ENCODE peak calls at places on chromosome 3, in nine cellular contexts. E is HCT116, U is K562, D is suprapubic skin, V is upper lobe of left lung, O is GM23338, Z is GM12878, G is stomach, X is HepG2. K is an unnamed sample.

GRCh38 chr3:1088503-1088902 is 4.3 kb upstream of the CNTN6 start:
- DNase-seq in E (no peak), U (no peak), D (no peak), V (no peak), O (no peak), Z (no peak), G (no peak), X (no peak), K (no peak)

GRCh38 chr3:126537730-126538281 is 13.9 kb downstream of the CHST13 start:
- DNase-seq in E (no peak), U (no peak), D (peak), V (peak), O (no peak), Z (no peak), G (no peak), X (no peak), K (peak)

GRCh38 chr3:112689385-112689784 is 48.4 kb upstream of the CCDC80 start:
- DNase-seq in E (no peak), U (no peak), D (no peak), V (no peak), O (no peak), Z (no peak), G (no peak), X (no peak), K (no peak)

GRCh38 chr3:114506622-114507300 is 212.9 kb downstream of the TIGIT start:
- DNase-seq in E (no peak), U (no peak), D (no peak), V (no peak), O (no peak), Z (no peak), G (no peak), X (no peak), K (no peak)

GRCh38 chr3:45055032-45055410 is 28.9 kb downstream of the CLEC3B start:
- DNase-seq in E (no peak), U (no peak), D (no peak), V (no peak), O (no peak), Z (no peak), G (no peak), X (no peak), K (no peak)

GRCh38 chr3:57818772-57819171 is 62.7 kb downstream of the SLMAP start:
- DNase-seq in E (no peak), U (no peak), D (no peak), V (no peak), O (no peak), Z (no peak), G (no peak), X (no peak), K (no peak)

GRCh38 chr3:175343946-175344345 is 484.8 kb downstream of the NAALADL2 start:
- DNase-seq in E (no peak), U (no peak), D (no peak), V (no peak), O (no peak), Z (no peak), G (no peak), X (no peak), K (no peak)

GRCh38 chr3:194304186-194304917 is 46.8 kb downstream of the CPN2 start:
- DNase-seq in E (no peak), U (no peak), D (no peak), V (peak), O (no peak), Z (no peak), G (no peak), X (no peak), K (peak)

GRCh38 chr3:8136553-8136952 is 365.1 kb upstream of the LMCD1 start:
- DNase-seq in E (no peak), U (no peak), D (no peak), V (no peak), O (no peak), Z (no peak), G (no peak), X (no peak), K (no peak)

GRCh38 chr3:100641471-100642032 is 32.2 kb downstream of the ADGRG7 start:
- DNase-seq in E (no peak), U (no peak), D (no peak), V (no peak), O (no peak), Z (peak), G (no peak), X (no peak), K (no peak)

GRCh38 chr3:170259853-170260386 is 37.7 kb downstream of the PRKCI start:
- DNase-seq in E (no peak), U (no peak), D (no peak), V (no peak), O (no peak), Z (no peak), G (no peak), X (no peak), K (no peak)

GRCh38 chr3:170256597-170256996 is 34.4 kb downstream of the PRKCI start:
- DNase-seq in E (no peak), U (no peak), D (no peak), V (no peak), O (no peak), Z (no peak), G (no peak), X (no peak), K (no peak)

GRCh38 chr3:170257145-170257544 is 34.9 kb downstream of the PRKCI start:
- DNase-seq in E (no peak), U (no peak), D (no peak), V (no peak), O (no peak), Z (no peak), G (no peak), X (no peak), K (no peak)

GRCh38 chr3:170258105-170258487 is 35.9 kb downstream of the PRKCI start:
- DNase-seq in E (peak), U (no peak), D (no peak), V (no peak), O (peak), Z (no peak), G (no peak), X (no peak), K (no peak)
- TF ChIP-seq POLR2AphosphoS5 in E (no peak), U (no peak), D (no peak), V (no peak), O (no peak), Z (no peak), G (no peak), X (no peak), K (no peak)

DNA sequence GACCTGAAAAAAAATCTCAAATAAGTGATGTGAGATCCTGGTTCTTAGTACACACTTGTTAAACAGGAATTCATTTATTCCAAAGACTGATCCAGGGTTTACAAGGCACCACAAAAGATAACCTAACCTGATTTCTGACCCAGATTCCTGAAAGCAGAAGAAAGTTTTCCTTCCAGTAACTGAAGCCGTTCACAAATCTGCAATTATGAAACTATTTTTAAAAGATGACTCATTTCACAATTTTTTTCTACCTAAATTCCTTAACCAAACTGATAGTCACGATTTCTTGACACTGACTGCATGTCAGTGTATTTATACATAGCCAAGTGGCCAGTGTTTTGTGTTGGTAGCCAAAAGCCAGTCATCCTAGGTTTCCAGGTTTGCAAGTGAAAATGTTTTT is 17.1 kb downstream of the SLC9A9 start:
- DNase-seq in E (no peak), U (no peak), D (no peak), V (no peak), O (no peak), Z (no peak), G (no peak), X (no peak), K (no peak)
- H3K27ac ChIP-seq in E (no peak), U (no peak), D (peak), V (no peak), O (no peak), Z (peak), G (peak), X (no peak), K (peak)

GRCh38 chr3:174253940-174254339 is 605.2 kb upstream of the NAALADL2 start:
- DNase-seq in E (no peak), U (no peak), D (no peak), V (no peak), O (no peak), Z (no peak), G (no peak), X (no peak), K (no peak)
- TF ChIP-seq POLR2AphosphoS5 in E (no peak), U (no peak), D (no peak), V (no peak), O (no peak), Z (no peak), G (no peak), X (no peak), K (no peak)

GRCh38 chr3:148796799-148797198 is 30.8 kb upstream of the CPB1 start:
- DNase-seq in E (peak), U (no peak), D (no peak), V (no peak), O (no peak), Z (no peak), G (no peak), X (no peak), K (no peak)

GRCh38 chr3:148800414-148800813 is 27.2 kb upstream of the CPB1 start:
- DNase-seq in E (no peak), U (no peak), D (no peak), V (no peak), O (no peak), Z (no peak), G (no peak), X (no peak), K (no peak)

GRCh38 chr3:148794357-148794756 is 33.3 kb upstream of the CPB1 start:
- DNase-seq in E (no peak), U (no peak), D (no peak), V (no peak), O (no peak), Z (no peak), G (no peak), X (peak), K (no peak)

GRCh38 chr3:148792540-148792939 is 35.1 kb upstream of the CPB1 start:
- DNase-seq in E (no peak), U (no peak), D (no peak), V (no peak), O (no peak), Z (no peak), G (no peak), X (no peak), K (no peak)

GRCh38 chr3:148797822-148798221 is 29.8 kb upstream of the CPB1 start:
- DNase-seq in E (no peak), U (no peak), D (no peak), V (no peak), O (peak), Z (no peak), G (no peak), X (no peak), K (no peak)
- H3K27ac ChIP-seq in E (no peak), U (no peak), D (no peak), V (no peak), O (no peak), Z (no peak), G (no peak), X (no peak), K (no peak)

GRCh38 chr3:192845196-192845855 is 72.3 kb downstream of the MB21D2 start:
- DNase-seq in E (no peak), U (no peak), D (no peak), V (peak), O (no peak), Z (no peak), G (no peak), X (no peak), K (no peak)

GRCh38 chr3:192851821-192852352 is 65.8 kb downstream of the MB21D2 start:
- DNase-seq in E (peak), U (no peak), D (peak), V (no peak), O (no peak), Z (no peak), G (peak), X (peak), K (no peak)

GRCh38 chr3:192847918-192848317 is 69.7 kb downstream of the MB21D2 start:
- DNase-seq in E (no peak), U (no peak), D (no peak), V (no peak), O (no peak), Z (no peak), G (no peak), X (no peak), K (no peak)

GRCh38 chr3:192850501-192850981 is 67.1 kb downstream of the MB21D2 start:
- DNase-seq in E (no peak), U (no peak), D (no peak), V (peak), O (no peak), Z (peak), G (peak), X (peak), K (no peak)

DNA sequence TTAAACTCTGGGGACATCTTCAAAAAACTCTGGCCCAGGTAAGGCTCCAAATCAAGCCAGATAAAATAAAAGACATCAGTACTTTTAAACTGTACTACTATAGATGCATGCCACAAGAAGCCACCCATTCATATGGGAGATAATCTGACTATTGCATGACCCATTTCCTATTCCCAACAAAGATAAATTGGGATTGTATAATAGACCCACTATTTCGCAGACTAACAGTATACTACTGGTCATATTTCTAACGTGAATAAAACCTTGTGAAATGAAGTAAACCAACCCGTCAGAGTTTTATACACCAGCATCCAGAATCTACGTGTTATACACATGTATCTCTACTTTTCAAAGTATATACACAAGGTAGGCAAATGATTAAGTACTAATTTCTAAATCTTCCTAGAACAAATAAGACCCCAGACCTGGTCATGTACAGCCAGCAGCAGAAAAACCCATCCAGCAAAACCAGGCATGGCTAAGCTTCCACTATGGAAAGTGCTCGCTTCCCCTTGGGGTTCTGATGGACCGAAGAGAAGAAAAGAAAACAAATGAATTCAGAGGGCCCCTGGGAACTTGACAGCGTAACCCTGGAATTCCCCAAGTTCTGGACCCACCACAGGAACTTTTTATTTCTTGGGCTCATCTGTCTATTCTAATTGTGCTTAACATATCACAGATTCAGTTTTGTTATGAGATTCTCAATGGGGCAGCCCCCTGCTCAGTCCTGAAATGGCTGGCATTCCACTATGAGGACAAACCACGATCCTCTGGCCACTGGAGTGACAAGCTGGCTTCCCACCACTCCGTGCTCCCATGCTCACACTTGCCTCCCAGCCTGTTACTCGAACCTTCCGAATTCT is 69.1 kb downstream of the MB21D2 start:
- DNase-seq in E (no peak), U (no peak), D (no peak), V (no peak), O (no peak), Z (peak), G (no peak), X (no peak), K (no peak)
- TF ChIP-seq POLR2AphosphoS5 in E (no peak), U (no peak), D (no peak), V (no peak), O (no peak), Z (peak), G (no peak), X (no peak), K (no peak)

GRCh38 chr3:171772427-171773056 is 37.7 kb downstream of the PLD1 start:
- DNase-seq in E (peak), U (peak), D (no peak), V (no peak), O (peak), Z (no peak), G (peak), X (peak), K (no peak)
- H3K27ac ChIP-seq in E (no peak), U (no peak), D (no peak), V (no peak), O (no peak), Z (no peak), G (no peak), X (no peak), K (peak)

GRCh38 chr3:133444071-133444774 is 44.4 kb downstream of the BFSP2 start:
- DNase-seq in E (no peak), U (no peak), D (no peak), V (no peak), O (no peak), Z (no peak), G (peak), X (peak), K (no peak)
- TF ChIP-seq POLR2AphosphoS5 in E (no peak), U (no peak), D (no peak), V (no peak), O (no peak), Z (no peak), G (peak), X (no peak), K (no peak)

DNA sequence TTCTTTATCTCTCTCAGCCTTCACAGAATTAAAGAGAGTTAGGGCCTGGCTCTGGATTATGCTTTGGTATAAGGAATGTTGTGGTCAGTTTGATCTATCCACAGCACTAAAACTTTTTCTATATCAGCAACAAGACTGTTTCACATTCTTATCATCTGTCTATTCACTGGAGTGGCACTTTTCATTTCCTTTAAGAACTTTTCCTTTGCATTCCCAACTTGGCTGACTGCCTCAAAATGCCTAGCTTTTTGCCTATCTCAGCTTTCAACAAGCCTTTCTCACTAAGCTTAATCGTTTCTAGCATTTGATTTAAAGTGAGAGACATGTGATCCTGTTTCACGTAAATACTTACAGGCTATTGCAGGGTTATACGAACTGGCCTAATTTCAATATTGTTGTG is 471.8 kb downstream of the GBE1 start:
- DNase-seq in E (no peak), U (no peak), D (no peak), V (no peak), O (no peak), Z (no peak), G (no peak), X (no peak), K (no peak)
- H3K27ac ChIP-seq in E (no peak), U (no peak), D (no peak), V (no peak), O (no peak), Z (no peak), G (no peak), X (no peak), K (no peak)

GRCh38 chr3:183265157-183265642 is 12.1 kb downstream of the B3GNT5 start:
- DNase-seq in E (no peak), U (no peak), D (no peak), V (no peak), O (peak), Z (no peak), G (no peak), X (no peak), K (no peak)
- TF ChIP-seq POLR2AphosphoS5 in E (no peak), U (no peak), D (no peak), V (no peak), O (no peak), Z (no peak), G (no peak), X (no peak), K (no peak)

GRCh38 chr3:179005213-179005612 is 66.4 kb downstream of the ZMAT3 start:
- DNase-seq in E (no peak), U (no peak), D (no peak), V (no peak), O (no peak), Z (no peak), G (no peak), X (no peak), K (no peak)

GRCh38 chr3:178996399-178996798 is 75.2 kb downstream of the ZMAT3 start:
- DNase-seq in E (no peak), U (no peak), D (no peak), V (no peak), O (no peak), Z (no peak), G (no peak), X (no peak), K (no peak)

GRCh38 chr3:179005706-179006105 is 65.9 kb downstream of the ZMAT3 start:
- DNase-seq in E (no peak), U (no peak), D (no peak), V (no peak), O (no peak), Z (no peak), G (no peak), X (no peak), K (no peak)

GRCh38 chr3:179000659-179001058 is 71.0 kb downstream of the ZMAT3 start:
- DNase-seq in E (no peak), U (no peak), D (no peak), V (no peak), O (peak), Z (no peak), G (no peak), X (no peak), K (no peak)

DNA sequence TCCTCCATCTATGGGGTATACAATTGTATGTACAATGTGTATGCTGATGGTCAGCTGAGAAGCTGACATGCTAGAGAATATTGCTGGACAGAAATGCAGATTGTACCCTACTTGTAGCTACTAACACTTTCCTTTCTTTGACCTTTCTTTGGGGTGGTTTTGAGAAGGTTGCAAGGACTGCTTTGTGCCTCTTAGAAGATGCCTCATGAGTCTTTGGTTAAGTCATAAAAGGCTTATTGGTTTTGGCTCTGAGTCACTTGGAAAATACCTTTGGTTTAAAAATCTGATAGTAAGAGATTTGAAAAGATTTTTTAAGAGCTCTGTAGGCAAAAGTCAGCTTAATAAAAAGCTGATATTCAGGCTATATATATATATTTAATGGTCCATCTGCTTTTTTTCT is 71.5 kb downstream of the ZMAT3 start:
- DNase-seq in E (no peak), U (no peak), D (no peak), V (no peak), O (no peak), Z (no peak), G (no peak), X (no peak), K (no peak)
- H3K27ac ChIP-seq in E (no peak), U (no peak), D (no peak), V (no peak), O (no peak), Z (peak), G (no peak), X (no peak), K (no peak)